ENCODE peak calls at places on chromosomes 4 and X, in eight cellular contexts. K is A673, B is endodermal cell, R is left ventricle myocardium inferior, J is vagina, H is hepatocyte, E is neural progenitor cell, Q is cardiac muscle cell. A is an unnamed sample.

GRCh38 chr4:1003271-1004070 is 8.0 kb upstream of the FGFRL1 start:
- DNase-seq in E (peak; percentile 62), Q (no peak), H (no peak), R (no peak), J (no peak), K (no peak), B (peak; percentile 70), A (no peak)

GRCh38 chrX:102659790-102660757 is 8.8 kb downstream of the GPRASP1 start:
- DNase-seq in E (peak; percentile 80), K (peak; percentile 68), R (peak; percentile 86), B (peak; percentile 91), Q (peak; percentile 79), J (no peak), H (peak; percentile 84), A (peak; percentile 89)

GRCh38 chr4:38671594-38671943 is 7.6 kb downstream of the KLF3 start:
- DNase-seq in R (no peak), E (no peak), H (no peak), J (no peak), K (no peak), Q (no peak), B (no peak), A (no peak)

GRCh38 chr4:78145005-78145404 is 87.9 kb downstream of the FRAS1 start:
- DNase-seq in E (no peak), H (no peak), R (no peak), K (no peak), B (no peak), Q (no peak), J (no peak), A (no peak)

GRCh38 chr4:113961322-113961698 is 18.1 kb downstream of the ARSJ start:
- DNase-seq in R (no peak), B (no peak), K (no peak), Q (no peak), J (no peak), E (no peak), H (no peak), A (no peak)

GRCh38 chr4:15194520-15194919 is 192.2 kb downstream of the CPEB2 start:
- DNase-seq in Q (no peak), R (no peak), J (no peak), E (no peak), H (no peak), K (no peak), B (no peak), A (no peak)

GRCh38 chr4:57405359-57405758 is 295.2 kb upstream of the IGFBP7 start:
- DNase-seq in K (no peak), H (no peak), J (no peak), E (no peak), B (no peak), Q (no peak), R (no peak), A (no peak)

GRCh38 chr4:113436360-113436759 is 325.2 kb downstream of the CAMK2D start:
- DNase-seq in J (no peak), R (no peak), K (peak; percentile 94), H (no peak), B (no peak), Q (no peak), E (no peak), A (no peak)

GRCh38 chrX:46572295-46572936 is 1.1 kb upstream of the CHST7 start:
- DNase-seq in E (no peak), H (no peak), R (no peak), B (no peak), K (no peak), J (no peak), Q (no peak), A (no peak)

GRCh38 chr4:87219648-87220093 is 747 bp downstream of the KLHL8 start:
- DNase-seq in B (peak; percentile 77), Q (peak; percentile 51), E (peak; percentile 63), H (peak; percentile 62), K (no peak), R (peak; percentile 44), J (no peak), A (peak; percentile 57)

GRCh38 chr4:89307446-89308160 is at the start of gene GPRIN3:
- DNase-seq in J (no peak), Q (peak; percentile 71), K (peak; percentile 3), H (peak; percentile 68), B (peak; percentile 88), E (peak; percentile 75), R (peak; percentile 49), A (peak; percentile 70)

GRCh38 chr4:112748352-112748900 is 111.5 kb downstream of the LARP7 start:
- DNase-seq in R (no peak), E (no peak), K (no peak), Q (no peak), J (no peak), B (peak; percentile 41), H (no peak), A (no peak)

DNA sequence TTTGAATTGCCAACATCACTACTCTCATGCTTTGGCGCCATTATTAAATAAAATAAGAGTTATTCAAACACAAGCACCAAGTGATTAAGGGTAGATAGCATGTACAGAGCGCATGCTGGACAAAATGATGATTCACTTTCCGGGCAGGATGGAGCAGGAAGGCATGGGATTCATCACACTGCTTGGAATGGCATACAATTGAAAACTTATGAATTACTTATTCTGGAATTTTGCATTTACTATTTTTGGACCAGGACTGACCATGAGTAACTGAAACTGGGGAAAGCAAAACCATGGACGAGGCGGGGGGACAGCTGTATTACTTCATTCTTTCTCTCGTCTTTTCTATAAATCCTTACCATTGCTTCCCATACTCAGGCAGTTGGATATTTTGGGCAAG is 28.5 kb upstream of the FGF5 start:
- DNase-seq in J (no peak), E (no peak), H (no peak), B (no peak), Q (no peak), R (no peak), K (no peak), A (no peak)
- H3K4me3 ChIP-seq in J (no peak overlapping the region), E (no peak overlapping the region), H (no peak overlapping the region), B (no peak overlapping the region), Q (no peak overlapping the region), R (no peak overlapping the region), K (no peak overlapping the region), A (no peak overlapping the region)

GRCh38 chr4:140595065-140595464 is 26.3 kb upstream of the UCP1 start:
- DNase-seq in H (peak; percentile 60), Q (peak; percentile 40), J (no peak), K (no peak), E (peak; percentile 23), R (no peak), B (peak; percentile 81), A (peak; percentile 56)
- TF ChIP-seq CTCF in H (peak; percentile 56), Q (peak; percentile 49), J (no peak), K (peak; percentile 46), E (peak; percentile 64), R (peak; percentile 69), B (peak; percentile 86), A (peak; percentile 47)

DNA sequence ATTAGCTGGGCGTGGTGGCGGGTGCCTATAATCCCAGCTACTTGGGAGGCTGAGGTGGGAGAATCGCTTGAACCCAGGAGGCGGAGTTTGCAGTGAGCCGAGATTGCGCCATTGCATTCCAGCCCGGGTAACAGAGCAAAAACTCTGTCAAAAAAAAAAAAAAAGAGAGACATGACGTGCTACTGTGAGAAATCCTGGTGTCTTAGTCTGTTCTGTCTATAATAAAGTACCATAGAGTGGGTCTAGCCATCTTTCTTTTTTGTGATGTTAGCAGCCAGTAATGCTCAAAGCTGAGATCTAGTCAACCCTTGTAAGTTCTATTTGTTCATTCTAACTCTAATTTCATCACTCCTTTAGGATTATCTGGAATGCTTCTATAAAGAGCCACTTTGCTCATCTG is 38.9 kb downstream of the CLDN34 start:
- DNase-seq in K (no peak), Q (no peak), E (no peak), B (no peak), H (no peak), R (no peak), J (no peak), A (no peak)
- H3K4me1 ChIP-seq in K (peaks cover 16% of the 10 kb centered on the region), Q (no peaks in the 10 kb centered on the region), E (peaks cover 15% of the 10 kb centered on the region), B (no peaks in the 10 kb centered on the region), H (no peaks in the 10 kb centered on the region), R (peaks cover 16% of the 10 kb centered on the region), J (no peaks in the 10 kb centered on the region), A (no peaks in the 10 kb centered on the region)

DNA sequence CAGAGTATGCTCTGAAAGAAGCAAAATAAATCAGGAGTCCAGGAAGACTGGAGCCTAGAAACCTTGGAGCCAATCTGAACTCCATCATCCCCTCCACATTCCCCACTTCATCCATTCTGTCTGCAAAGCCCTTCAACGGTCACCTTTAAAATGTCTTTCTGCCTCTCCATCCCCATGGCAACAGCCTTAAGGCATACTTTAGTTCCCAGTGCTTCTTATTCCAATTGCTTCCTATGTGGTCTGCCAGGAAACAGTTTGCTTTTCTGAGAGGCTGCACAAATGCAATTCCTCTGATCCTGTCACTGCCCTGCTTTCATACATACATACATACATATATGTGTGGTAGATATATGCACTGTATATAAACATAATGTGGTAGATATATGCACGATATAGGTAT is 802 bp upstream of the MAGEH1 start:
- DNase-seq in H (no peak), Q (peak; percentile 3), E (no peak), R (no peak), K (no peak), J (no peak), B (no peak), A (no peak)
- H3K4me3 ChIP-seq in H (peak overlapping the region; percentile 44), Q (no peak overlapping the region), E (no peak overlapping the region), R (peak overlapping the region; percentile 79), K (peak overlapping the region; percentile 59), J (peak overlapping the region; percentile 55), B (peak overlapping the region; percentile 92), A (no peak overlapping the region)

GRCh38 chr4:180840142-180840541 is 1403.1 kb upstream of the TENM3 start:
- DNase-seq in E (peak; percentile 19), J (no peak), R (no peak), B (no peak), Q (no peak), H (no peak), K (peak; percentile 24), A (no peak)
- TF ChIP-seq CTCF in E (peak; percentile 36), J (no peak), R (no peak), B (peak; percentile 65), Q (no peak), H (no peak), K (peak; percentile 40), A (no peak)

A was measured in pancreas.